ENCODE peak calls at places on chromosomes 7 and 10, in four cellular contexts. Z is HepG2, S is K562, D is HCT116. K is an unnamed sample.

GRCh38 chr7:71695189-71695588 is 563.2 kb downstream of the GALNT17 start:
- DNase-seq in D (no peak), Z (no peak), S (no peak), K (no peak)

GRCh38 chr10:30736685-30737232 is 107.2 kb upstream of the LYZL2 start:
- DNase-seq in Z (no peak), S (no peak), D (peak; percentile 16), K (no peak)

GRCh38 chr7:69708857-69709256 is 110.6 kb downstream of the AUTS2 start:
- DNase-seq in D (no peak), Z (no peak), S (peak; percentile 3), K (no peak)

GRCh38 chr10:55398463-55398862 is 597.4 kb upstream of the PCDH15 start:
- DNase-seq in S (no peak), D (no peak), Z (no peak), K (no peak)

GRCh38 chr10:71218046-71218832 is 5.9 kb downstream of the UNC5B start:
- DNase-seq in D (peak; percentile 36), S (no peak), Z (peak; percentile 20), K (no peak)

GRCh38 chr7:156459067-156459466 is 181.5 kb upstream of the RNF32 start:
- DNase-seq in Z (no peak), D (no peak), S (no peak), K (no peak)

GRCh38 chr7:26105206-26105605 is 46.8 kb upstream of the NFE2L3 start:
- DNase-seq in S (no peak), D (no peak), Z (no peak), K (no peak)

GRCh38 chr10:3986407-3987141 is 201.6 kb upstream of the KLF6 start:
- DNase-seq in S (no peak), Z (no peak), D (no peak), K (no peak)

GRCh38 chr10:29918623-29919400 is 140.6 kb downstream of the JCAD start:
- DNase-seq in S (no peak), Z (no peak), D (no peak), K (no peak)

GRCh38 chr10:69479241-69479730 is 28.0 kb downstream of the TSPAN15 start:
- DNase-seq in S (no peak), Z (no peak), D (no peak), K (peak; percentile 56)

GRCh38 chr7:80439894-80440811 is 71.7 kb downstream of the GNAT3 start:
- DNase-seq in D (no peak), S (no peak), Z (no peak), K (peak; percentile 59)

GRCh38 chr10:127158663-127159062 is 37.7 kb downstream of the INSYN2A start:
- DNase-seq in Z (no peak), D (no peak), S (no peak), K (no peak)

GRCh38 chr10:79056736-79057391 is 11.9 kb upstream of the ZMIZ1 start:
- DNase-seq in D (no peak), S (no peak), Z (no peak), K (peak; percentile 38)

GRCh38 chr10:80537086-80537704 is 507 bp upstream of the SH2D4B start:
- DNase-seq in S (no peak), Z (no peak), D (no peak), K (peak; percentile 80)

GRCh38 chr10:3071405-3072198 is 4.3 kb downstream of the PFKP start:
- DNase-seq in Z (no peak), S (peak; percentile 41), D (peak; percentile 91), K (no peak)

GRCh38 chr7:48635796-48636195 is 288.6 kb upstream of the CDC14C start:
- DNase-seq in D (no peak), S (no peak), Z (no peak), K (no peak)

GRCh38 chr10:80259405-80259871 is 30.0 kb downstream of the MAT1A start:
- DNase-seq in D (no peak), S (no peak), Z (peak; percentile 61), K (no peak)

GRCh38 chr10:93580824-93581223 is 14.4 kb downstream of the FFAR4 start:
- DNase-seq in S (no peak), D (no peak), Z (no peak), K (no peak)

GRCh38 chr7:134212576-134213546 is 85.7 kb downstream of the LRGUK start:
- DNase-seq in D (no peak), S (peak; percentile 81), Z (no peak), K (no peak)

GRCh38 chr7:37815969-37816371 is 32.4 kb upstream of the NME8 start:
- DNase-seq in D (no peak), S (no peak), Z (no peak), K (no peak)

GRCh38 chr10:119461380-119461779 is 81.1 kb downstream of the RGS10 start:
- DNase-seq in D (peak; percentile 78), S (no peak), Z (no peak), K (no peak)

GRCh38 chr7:36010656-36011587 is 142.1 kb upstream of the EEPD1 start:
- DNase-seq in Z (no peak), S (no peak), D (no peak), K (no peak)

GRCh38 chr10:114541081-114541833 is 116.8 kb downstream of the ABLIM1 start:
- DNase-seq in D (no peak), S (no peak), Z (no peak), K (no peak)

GRCh38 chr7:6495597-6496262 is 48.0 kb upstream of the DAGLB start:
- DNase-seq in Z (no peak), S (no peak), D (no peak), K (peak; percentile 75)

DNA sequence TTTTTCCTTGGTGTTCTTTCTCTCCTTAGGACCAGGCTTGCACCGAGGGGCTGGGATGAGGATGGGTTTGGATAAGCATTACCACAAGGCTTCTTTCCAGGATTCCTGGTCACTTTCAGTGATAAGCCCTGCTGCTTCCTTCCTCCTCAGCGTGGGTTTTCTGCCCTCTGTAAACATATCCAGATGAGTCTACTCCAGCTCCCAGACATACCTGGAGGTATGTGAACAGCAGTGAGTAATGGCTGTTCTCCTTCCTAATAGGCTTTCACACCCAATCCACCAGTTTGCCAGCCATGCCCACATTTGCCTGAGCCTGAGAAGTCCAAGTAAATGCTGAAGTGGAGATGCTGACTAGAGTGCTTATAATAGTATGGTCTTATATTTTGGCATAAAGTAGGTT is 229.7 kb upstream of the YAE1 start:
- DNase-seq in Z (no peak), S (no peak), D (no peak), K (no peak)
- TF ChIP-seq YY1 in Z (no peak), S (no peak), D (no peak), K (no peak)

GRCh38 chr10:5692476-5693358 is 8.1 kb downstream of the TASOR2 start:
- DNase-seq in Z (peak; percentile 82), S (peak; percentile 91), D (no peak), K (peak; percentile 75)
- TF ChIP-seq ELF1 in Z (peak; percentile 64), S (no peak), D (no peak), K (no peak)

GRCh38 chr7:89837515-89837914 is 316.8 kb upstream of the STEAP1 start:
- DNase-seq in Z (no peak), D (no peak), S (no peak), K (no peak)
- TF ChIP-seq YY1 in Z (no peak), D (no peak), S (no peak), K (no peak)

GRCh38 chr7:76506081-76506440 is 4.3 kb upstream of the UPK3B start:
- DNase-seq in S (no peak), Z (no peak), D (no peak), K (no peak)
- TF ChIP-seq ELF1 in S (no peak), Z (no peak), D (no peak), K (no peak)

GRCh38 chr7:74087791-74088453 is 4.3 kb downstream of the LIMK1 start:
- DNase-seq in D (no peak), S (no peak), Z (no peak), K (no peak)

GRCh38 chr7:74082770-74083116 is 861 bp upstream of the LIMK1 start:
- DNase-seq in D (no peak), S (no peak), Z (no peak), K (peak; percentile 35)

GRCh38 chr7:74083928-74084721 is 521 bp downstream of the LIMK1 start:
- DNase-seq in Z (no peak), S (peak; percentile 71), D (no peak), K (peak; percentile 91)

GRCh38 chr7:74084722-74085578 is 1.3 kb downstream of the LIMK1 start:
- DNase-seq in Z (no peak), S (no peak), D (no peak), K (peak; percentile 27)

GRCh38 chr7:74083117-74083876 is at the start of gene LIMK1:
- DNase-seq in D (no peak), S (peak; percentile 95), Z (peak; percentile 62), K (peak; percentile 100)
- TF ChIP-seq YY1 in D (no peak), S (no peak), Z (peak; percentile 26), K (no peak)

GRCh38 chr7:113770146-113770738 is 148.6 kb downstream of the PPP1R3A start:
- DNase-seq in Z (no peak), D (no peak), S (no peak), K (no peak)

GRCh38 chr7:113763226-113763625 is 155.6 kb downstream of the PPP1R3A start:
- DNase-seq in S (no peak), D (no peak), Z (no peak), K (no peak)

GRCh38 chr7:113768256-113768847 is 150.5 kb downstream of the PPP1R3A start:
- DNase-seq in D (no peak), S (no peak), Z (no peak), K (no peak)

DNA sequence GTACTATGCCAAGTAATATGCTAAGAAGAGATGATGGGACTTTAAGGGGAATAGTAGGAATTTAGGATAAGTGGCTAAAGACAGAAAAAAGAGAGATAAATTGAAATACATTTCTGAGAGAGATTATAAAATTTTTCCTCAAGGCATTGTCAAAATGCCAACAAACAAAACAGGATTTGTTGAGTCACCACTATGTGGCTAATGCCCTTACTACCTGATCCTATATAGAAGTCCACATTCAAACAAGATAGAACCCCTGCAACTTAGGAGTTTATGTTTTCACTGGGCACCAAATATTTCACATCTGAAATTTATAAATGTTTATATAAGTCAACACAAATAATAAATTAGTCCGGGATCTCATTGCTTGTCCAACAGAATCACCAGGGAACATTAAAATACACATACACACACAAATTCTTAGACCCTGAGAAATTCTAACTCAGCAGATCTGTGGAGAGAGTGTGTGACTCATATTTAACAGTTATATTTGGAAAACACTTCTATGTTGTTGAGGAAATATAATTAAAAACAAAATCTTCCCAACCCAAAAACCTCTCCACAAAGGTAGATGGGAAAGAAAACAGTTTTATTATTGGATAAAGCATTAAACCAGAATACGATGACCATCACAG is 154.3 kb downstream of the PPP1R3A start:
- DNase-seq in D (no peak), Z (no peak), S (no peak), K (no peak)
- TF ChIP-seq ELF1 in D (no peak), Z (no peak), S (no peak), K (no peak)

GRCh38 chr7:24138366-24138765 is 145.6 kb upstream of the NPY start:
- DNase-seq in D (no peak), Z (no peak), S (no peak), K (peak; percentile 59)

GRCh38 chr7:24141876-24142509 is 142.0 kb upstream of the NPY start:
- DNase-seq in D (no peak), S (no peak), Z (no peak), K (peak; percentile 22)

GRCh38 chr7:24139996-24140395 is 144.0 kb upstream of the NPY start:
- DNase-seq in S (no peak), Z (no peak), D (no peak), K (no peak)

GRCh38 chr7:24143547-24143946 is 140.4 kb upstream of the NPY start:
- DNase-seq in S (no peak), Z (no peak), D (no peak), K (no peak)
- TF ChIP-seq YY1 in S (no peak), Z (no peak), D (no peak), K (no peak)